ENCODE peak calls at places on chromosomes 11 and 22, in seven cellular contexts. W is stimulated activated CD4-positive, alpha-beta T cell treated with anti-CD3 and anti-CD28 coated beads, TNF-alpha, amount 100 ng/mL, for 24 hours; B is nephron progenitor cell; J is activated naive CD8-positive, alpha-beta T cell treated with anti-CD3 and anti-CD28 coated beads for 36 hours; A is COR-L47; F is activated naive CD4-positive, alpha-beta T cell; D is astrocyte. M is an unnamed sample.

GRCh38 chr11:100546714-100547113 is 140.4 kb upstream of the ARHGAP42 start:
- DNase-seq in W (no peak), B (no peak), J (no peak), A (peak), F (no peak), D (peak), M (peak)

GRCh38 chr11:61890536-61891330 is 612 bp downstream of the FADS3 start:
- DNase-seq in W (no peak), B (no peak), J (peak), A (peak), F (peak), D (peak), M (no peak)

GRCh38 chr22:17880020-17880419 is 105.8 kb upstream of the BID start:
- DNase-seq in W (no peak), B (no peak), J (no peak), A (no peak), F (no peak), D (no peak), M (no peak)

GRCh38 chr11:57205046-57205671 is 23.4 kb downstream of the LRRC55 start:
- DNase-seq in W (no peak), B (no peak), J (no peak), A (no peak), F (no peak), D (peak), M (no peak)

GRCh38 chr11:97754976-97755375 is 1265.8 kb upstream of the CNTN5 start:
- DNase-seq in W (no peak), B (peak), J (no peak), A (no peak), F (no peak), D (no peak), M (no peak)

GRCh38 chr11:120564573-120565301 is 53.2 kb downstream of the GRIK4 start:
- DNase-seq in W (no peak), B (peak), J (peak), A (peak), F (no peak), D (peak), M (peak)

GRCh38 chr11:33970984-33971466 is 79.1 kb upstream of the LMO2 start:
- DNase-seq in W (peak), B (peak), J (peak), A (peak), F (no peak), D (peak), M (no peak)

GRCh38 chr22:43955040-43955882 is at the start of gene SAMM50:
- DNase-seq in W (peak), B (peak), J (peak), A (peak), F (peak), D (peak), M (peak)

GRCh38 chr11:33667819-33668467 is 32.7 kb downstream of the C11orf91 start:
- DNase-seq in W (no peak), B (no peak), J (no peak), A (no peak), F (no peak), D (no peak), M (peak)

GRCh38 chr22:29704528-29705285 is 15.1 kb upstream of the CABP7 start:
- DNase-seq in W (no peak), B (no peak), J (no peak), A (peak), F (no peak), D (peak), M (peak)

GRCh38 chr11:19524171-19524671 is 188.4 kb upstream of the NAV2 start:
- DNase-seq in W (no peak), B (peak), J (no peak), A (no peak), F (no peak), D (no peak), M (no peak)

GRCh38 chr11:10309163-10310093 is 4.6 kb downstream of the ADM start:
- DNase-seq in W (no peak), B (no peak), J (no peak), A (no peak), F (no peak), D (peak), M (peak)

GRCh38 chr22:38799265-38800002 is 5.5 kb upstream of the DNAL4 start:
- DNase-seq in W (no peak), B (no peak), J (no peak), A (no peak), F (no peak), D (no peak), M (no peak)

GRCh38 chr11:46390331-46391171 is 1.0 kb downstream of the CHRM4 start:
- DNase-seq in W (no peak), B (no peak), J (no peak), A (no peak), F (no peak), D (no peak), M (peak)

GRCh38 chr11:65241134-65241533 is 20.6 kb upstream of the POLA2 start:
- DNase-seq in W (no peak), B (no peak), J (no peak), A (no peak), F (no peak), D (no peak), M (no peak)